ENCODE peak calls at places on chromosomes 6 and 20, in seven cellular contexts. L is H9, Y is neuronal stem cell, M is Karpas-422, N is IMR-90, A is mesenchymal stem cell, T is GM23338. I is an unnamed sample.
A peak's percentile ranks its signal among the peaks of the same experiment; 100 is the strongest.

GRCh38 chr6:132218063-132218696 is 183.1 kb downstream of the MOXD1 start:
- DNase-seq in L (no peak), Y (no peak), M (peak; percentile 58), N (peak; percentile 68), A (peak; percentile 43), T (peak; percentile 25), I (no peak)

GRCh38 chr6:69867075-69867911 is 937 bp downstream of the COL19A1 start:
- DNase-seq in L (peak; percentile 62), Y (peak; percentile 72), M (peak; percentile 85), N (peak; percentile 0), A (peak; percentile 67), T (peak; percentile 83), I (peak; percentile 24)

GRCh38 chr20:36493013-36493800 is 48.1 kb upstream of the MYL9 start:
- DNase-seq in L (peak; percentile 60), Y (no peak), M (no peak), N (no peak), A (no peak), T (peak; percentile 75), I (no peak)

GRCh38 chr6:36839819-36840379 is 655 bp upstream of the CPNE5 start:
- DNase-seq in L (no peak), Y (no peak), M (no peak), N (no peak), A (peak; percentile 40), T (peak; percentile 65), I (no peak)

GRCh38 chr6:148382856-148383255 is 40.2 kb downstream of the SASH1 start:
- DNase-seq in L (no peak), Y (no peak), M (no peak), N (peak; percentile 20), A (no peak), T (no peak), I (no peak)

GRCh38 chr6:165891320-165891719 is 228.3 kb upstream of the PDE10A start:
- DNase-seq in L (no peak), Y (no peak), M (no peak), N (no peak), A (no peak), T (peak; percentile 8), I (no peak)

GRCh38 chr6:11710221-11710836 is 68.3 kb downstream of the ADTRP start:
- DNase-seq in L (no peak), Y (no peak), M (no peak), N (peak; percentile 43), A (no peak), T (no peak), I (no peak)

GRCh38 chr20:51810155-51811039 is 8.1 kb upstream of the SALL4 start:
- DNase-seq in L (peak; percentile 40), Y (no peak), M (no peak), N (no peak), A (no peak), T (peak; percentile 60), I (no peak)

GRCh38 chr6:122048570-122048969 is 350.9 kb upstream of the HSF2 start:
- DNase-seq in L (no peak), Y (no peak), M (no peak), N (peak; percentile 36), A (peak; percentile 10), T (no peak), I (no peak)

GRCh38 chr6:161033667-161034066 is 42.1 kb downstream of the MAP3K4 start:
- DNase-seq in L (no peak), Y (no peak), M (no peak), N (no peak), A (peak; percentile 39), T (no peak), I (peak; percentile 73)

GRCh38 chr20:37179671-37180524 is 550 bp upstream of the MROH8 start:
- DNase-seq in L (no peak), Y (no peak), M (no peak), N (peak; percentile 85), A (peak; percentile 70), T (no peak), I (peak; percentile 79)

GRCh38 chr20:45325367-45325766 is 17.3 kb upstream of the MATN4 start:
- DNase-seq in L (no peak), Y (no peak), M (no peak), N (no peak), A (no peak), T (no peak), I (no peak)

GRCh38 chr6:159494633-159495023 is 198.4 kb downstream of the SOD2 start:
- DNase-seq in L (no peak), Y (no peak), M (no peak), N (no peak), A (no peak), T (no peak), I (no peak)

GRCh38 chr6:110039996-110040383 is 61.9 kb downstream of the GPR6 start:
- DNase-seq in L (peak; percentile 68), Y (no peak), M (peak; percentile 76), N (peak; percentile 9), A (peak; percentile 19), T (peak; percentile 66), I (peak; percentile 15)

GRCh38 chr6:57207141-57207540 is 15.0 kb downstream of the RAB23 start:
- DNase-seq in L (no peak), Y (no peak), M (no peak), N (peak; percentile 65), A (peak; percentile 78), T (no peak), I (peak; percentile 48)

GRCh38 chr6:116314878-116315277 is 35.1 kb upstream of the TSPYL1 start:
- DNase-seq in L (no peak), Y (no peak), M (no peak), N (no peak), A (no peak), T (no peak), I (no peak)

GRCh38 chr6:12371151-12371550 is 81.0 kb downstream of the EDN1 start:
- DNase-seq in L (no peak), Y (no peak), M (no peak), N (no peak), A (no peak), T (no peak), I (peak; percentile 40)

GRCh38 chr20:53524589-53525311 is 68.9 kb downstream of the ZNF217 start:
- DNase-seq in L (no peak), Y (no peak), M (no peak), N (no peak), A (no peak), T (peak; percentile 21), I (no peak)

GRCh38 chr6:168269455-168270243 is 49.9 kb downstream of the DACT2 start:
- DNase-seq in L (no peak), Y (no peak), M (no peak), N (no peak), A (no peak), T (no peak), I (no peak)

GRCh38 chr20:45983279-45983743 is 11.3 kb upstream of the ZNF335 start:
- DNase-seq in L (no peak), Y (no peak), M (no peak), N (no peak), A (no peak), T (peak; percentile 39), I (no peak)

GRCh38 chr20:41230136-41230535 is 87.4 kb downstream of the ZHX3 start:
- DNase-seq in L (no peak), Y (no peak), M (no peak), N (no peak), A (no peak), T (no peak), I (no peak)

DNA sequence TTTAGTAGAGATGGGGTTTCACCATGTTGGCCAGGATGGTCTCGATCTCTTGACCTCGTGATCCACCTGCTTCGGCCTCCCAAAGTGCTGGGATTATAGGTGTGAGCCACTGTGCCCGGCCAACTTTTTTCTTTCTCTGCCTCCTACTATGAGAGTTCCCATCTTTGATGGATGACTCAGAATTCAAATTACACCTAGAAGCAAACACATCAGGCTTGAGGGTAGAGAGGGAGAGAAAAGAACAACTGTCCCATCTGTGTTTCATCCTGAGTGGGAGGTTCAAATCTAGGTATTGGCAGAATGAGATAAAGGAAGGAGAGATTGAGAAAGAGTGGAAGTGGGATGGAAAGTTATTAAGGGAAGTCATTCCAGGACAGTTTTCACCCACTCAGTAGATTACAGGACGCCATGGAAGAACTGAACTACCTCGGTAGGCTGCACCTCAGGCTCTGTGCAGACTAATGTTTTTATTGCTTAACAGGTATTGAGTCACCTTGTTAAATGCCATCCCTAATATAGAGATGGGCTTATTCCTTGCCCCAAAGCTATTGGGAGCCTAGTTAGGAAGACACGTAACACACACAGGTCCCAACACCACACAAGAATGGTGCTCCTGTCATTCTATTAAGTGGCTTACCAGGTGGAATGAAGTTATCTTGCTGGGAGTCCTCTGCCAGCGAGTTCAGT is 275.7 kb downstream of the SOX4 start:
- DNase-seq in L (no peak), Y (no peak), M (no peak), N (no peak), A (no peak), T (no peak), I (peak; percentile 97)
- H3K4me2 ChIP-seq in L (no peak overlapping the region), Y (no peak overlapping the region), M (peak overlapping the region; percentile 41), N (no peak overlapping the region), A (no peak overlapping the region), T (no peak overlapping the region), I (peak overlapping the region; percentile 40)

DNA sequence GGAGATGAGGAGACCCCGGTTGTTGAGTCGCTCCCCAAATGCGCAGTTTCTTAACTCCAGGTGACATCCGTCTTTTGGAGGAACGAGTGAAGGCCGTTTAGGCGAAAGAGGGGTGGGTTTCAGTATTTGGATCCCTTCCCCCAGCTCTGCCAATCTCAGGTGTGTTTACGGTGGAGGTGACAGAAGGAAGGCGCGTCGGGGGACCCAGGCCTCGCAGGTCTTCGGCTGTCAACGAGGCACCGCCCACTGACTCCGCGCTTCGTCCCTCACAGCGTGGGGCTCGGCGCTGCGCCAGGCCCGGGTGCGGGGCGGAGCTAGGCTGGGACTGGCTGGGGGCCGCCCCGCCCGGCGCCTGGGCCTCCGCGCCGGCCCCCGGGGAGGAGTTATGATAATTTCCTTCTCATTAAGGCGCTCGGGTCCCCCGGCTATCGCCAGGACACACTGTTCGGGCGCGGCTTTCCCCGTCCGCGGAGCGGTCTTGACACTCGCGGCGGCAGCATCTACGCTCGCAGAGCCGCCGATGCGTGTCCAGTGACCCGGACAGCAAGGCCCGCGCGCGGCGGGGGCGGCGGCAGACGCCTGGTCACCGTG is at the start of gene TFAP2C:
- DNase-seq in L (peak; percentile 84), Y (peak; percentile 61), M (no peak), N (no peak), A (peak; percentile 79), T (peak; percentile 85), I (peak; percentile 78)
- H2AFZ ChIP-seq in L (no peak within 1 kb of the TSS), Y (peak within 1 kb of the TSS; percentile 68), M (no peak within 1 kb of the TSS), N (peak within 1 kb of the TSS; percentile 74), A (peak within 1 kb of the TSS; percentile 18), T (peak within 1 kb of the TSS; percentile 96), I (peak within 1 kb of the TSS; percentile 87)

DNA sequence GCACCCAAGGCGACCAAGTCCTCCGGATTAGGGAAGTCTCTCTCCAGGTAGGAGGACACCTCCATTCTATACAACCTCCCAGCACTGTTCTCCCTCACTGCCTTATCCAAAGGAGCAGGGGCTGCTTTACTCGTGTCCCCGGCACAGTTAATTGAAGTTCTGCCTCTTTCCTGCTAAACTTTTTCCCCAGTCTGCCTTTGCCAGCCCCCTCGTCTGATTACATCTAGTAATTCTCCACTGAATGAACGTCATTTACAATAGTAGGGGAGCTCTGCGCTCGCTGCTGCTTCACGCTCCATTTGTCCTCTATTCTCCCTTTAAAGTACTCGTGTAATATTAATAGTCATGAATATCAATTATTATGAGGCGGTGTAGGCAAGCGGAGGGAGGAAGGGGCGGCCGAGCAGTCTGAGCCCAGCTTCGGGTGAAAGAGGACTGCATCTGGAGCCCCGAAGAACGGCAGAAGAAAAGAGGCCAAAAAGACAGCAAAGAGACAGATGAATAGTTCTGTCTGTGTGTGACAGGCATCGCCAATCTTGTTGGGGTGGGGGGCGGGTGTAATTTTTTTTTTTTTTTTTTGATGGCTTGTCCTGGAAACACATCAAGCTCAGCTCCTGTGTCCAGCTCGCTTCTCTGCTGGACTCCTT is 2.9 kb downstream of the TFAP2B start:
- DNase-seq in L (no peak), Y (no peak), M (no peak), N (no peak), A (no peak), T (no peak), I (no peak)
- H3K4me1 ChIP-seq in L (peaks cover 6% of the 10 kb centered on the region), Y (peaks cover 2% of the 10 kb centered on the region), M (no peaks in the 10 kb centered on the region), N (no peaks in the 10 kb centered on the region), A (peaks cover 21% of the 10 kb centered on the region), T (peaks cover 82% of the 10 kb centered on the region), I (peaks cover 10% of the 10 kb centered on the region)

GRCh38 chr6:117555262-117555849 is 47.0 kb downstream of the GOPC start:
- DNase-seq in L (no peak), Y (no peak), M (no peak), N (no peak), A (no peak), T (no peak), I (peak; percentile 11)
- H3K4me2 ChIP-seq in L (no peak overlapping the region), Y (no peak overlapping the region), M (no peak overlapping the region), N (peak overlapping the region; percentile 4), A (no peak overlapping the region), T (no peak overlapping the region), I (no peak overlapping the region)